ENCODE peak calls at places on chromosomes 16 and 17, in ten cellular contexts. E is endothelial cell of umbilical vein; M is H9; I is tibial nerve; U is GM23248; A is kidney; X is Peyer's patch; W is effector memory CD4-positive, alpha-beta T cell; N is substantia nigra; Y is CD4-positive, alpha-beta memory T cell. L is an unnamed sample.

GRCh38 chr17:62797959-62798358 is 10.2 kb downstream of the MARCHF10 start:
- DNase-seq in W (no peak), X (no peak), N (no peak), A (no peak), I (no peak), U (peak; percentile 34), M (no peak), E (no peak), Y (no peak), L (no peak)

GRCh38 chr16:8675183-8676159 is 1.1 kb downstream of the ABAT start:
- DNase-seq in A (no peak), E (no peak), M (no peak), W (peak; percentile 52), X (no peak), Y (peak; percentile 41), I (no peak), N (no peak), U (peak; percentile 14), L (no peak)

GRCh38 chr17:80105762-80106161 is 4.4 kb downstream of the GAA start:
- DNase-seq in W (no peak), I (no peak), U (no peak), A (peak; percentile 74), M (no peak), E (no peak), Y (no peak), X (no peak), N (peak; percentile 13), L (no peak)

GRCh38 chr17:71033336-71033735 is 864.0 kb downstream of the KCNJ2 start:
- DNase-seq in A (no peak), Y (no peak), E (no peak), X (no peak), M (peak; percentile 62), I (no peak), U (no peak), N (no peak), W (no peak), L (peak; percentile 83)

GRCh38 chr17:81429813-81430510 is 34.7 kb downstream of the BAHCC1 start:
- DNase-seq in U (peak; percentile 41), I (no peak), Y (no peak), W (no peak), M (no peak), X (no peak), E (no peak), A (no peak), N (peak; percentile 75), L (no peak)

GRCh38 chr16:88610080-88610479 is 28.3 kb upstream of the IL17C start:
- DNase-seq in W (no peak), I (no peak), A (no peak), U (no peak), N (no peak), M (peak; percentile 55), Y (no peak), E (no peak), X (no peak), L (peak; percentile 74)

GRCh38 chr16:88288303-88288702 is 94.5 kb upstream of the ZNF469 start:
- DNase-seq in E (no peak), X (no peak), A (no peak), W (no peak), N (no peak), Y (no peak), I (no peak), U (no peak), M (no peak), L (no peak)

GRCh38 chr17:44071198-44071520 is 624 bp downstream of the G6PC3 start:
- DNase-seq in U (no peak), A (no peak), Y (no peak), X (no peak), E (no peak), W (no peak), N (no peak), I (peak; percentile 34), M (no peak), L (no peak)

GRCh38 chr16:12423151-12423550 is 380.5 kb downstream of the CPPED1 start:
- DNase-seq in N (no peak), W (no peak), X (no peak), I (no peak), U (no peak), A (no peak), Y (no peak), E (no peak), M (no peak), L (no peak)

GRCh38 chr17:15947331-15947730 is 2.4 kb downstream of the ADORA2B start:
- DNase-seq in Y (no peak), M (no peak), A (peak; percentile 45), U (peak; percentile 81), X (no peak), I (no peak), N (no peak), W (no peak), E (peak; percentile 11), L (no peak)

GRCh38 chr16:57915267-57915666 is 55.7 kb downstream of the CNGB1 start:
- DNase-seq in X (no peak), N (no peak), M (no peak), W (no peak), A (no peak), Y (no peak), I (no peak), E (no peak), U (no peak), L (no peak)

GRCh38 chr17:17180741-17181525 is 25.2 kb downstream of the PLD6 start:
- DNase-seq in U (no peak), A (no peak), Y (no peak), X (no peak), E (no peak), I (no peak), W (no peak), M (no peak), N (no peak), L (no peak)

DNA sequence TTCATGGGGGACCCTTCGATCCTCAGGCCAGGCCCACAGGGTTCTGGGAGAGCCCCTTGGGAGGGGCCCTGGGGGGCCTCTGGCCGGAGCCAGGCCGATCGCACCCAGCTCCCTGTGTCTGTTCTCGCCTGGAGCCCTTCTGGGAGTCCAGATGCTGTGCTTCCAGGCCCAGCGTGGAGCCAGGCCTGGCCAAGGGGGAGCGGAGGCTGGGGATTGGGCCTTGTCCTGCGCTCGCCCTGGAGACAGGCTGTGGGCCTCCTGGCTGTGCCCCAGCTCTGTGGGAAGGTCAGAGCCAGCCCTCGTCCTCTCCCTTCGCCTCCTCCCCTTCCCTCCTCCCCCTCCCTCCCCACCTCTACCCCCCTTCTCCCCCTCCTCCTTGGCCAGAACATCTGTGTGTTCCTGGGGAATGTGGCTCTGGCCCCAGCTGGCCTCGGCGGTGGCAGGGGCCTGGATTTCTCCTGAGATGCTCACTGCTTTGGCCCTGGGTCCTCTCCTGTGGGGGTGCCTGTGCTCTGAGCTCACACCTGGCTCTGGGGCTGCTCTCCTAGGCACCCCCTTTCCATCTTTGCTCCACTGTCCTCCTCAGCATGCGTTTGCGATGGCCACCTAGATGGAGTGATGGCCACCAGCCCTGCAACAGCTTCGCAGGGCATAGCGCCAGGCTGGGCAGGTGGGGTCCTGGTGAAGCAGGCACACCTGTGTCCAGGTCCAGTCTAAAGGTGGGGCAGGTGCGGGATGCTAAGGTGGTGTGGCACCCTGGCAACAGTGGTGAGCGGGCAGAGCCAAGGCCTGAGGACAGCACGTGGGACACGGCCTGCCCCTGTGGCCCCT is 90.6 kb upstream of the CIBAR2 start:
- DNase-seq in A (peak; percentile 93), U (peak; percentile 88), Y (no peak), E (no peak), M (peak; percentile 78), X (peak; percentile 77), W (no peak), I (peak; percentile 30), N (peak; percentile 43), L (peak; percentile 83)
- H3K27ac ChIP-seq in A (peak overlapping the region; percentile 22), U (peak overlapping the region; percentile 91), Y (no peak overlapping the region), E (no peak overlapping the region), M (no peak overlapping the region), X (peak overlapping the region; percentile 73), W (no peak overlapping the region), I (peak overlapping the region; percentile 77), N (no peak overlapping the region), L (peak overlapping the region; percentile 29)

DNA sequence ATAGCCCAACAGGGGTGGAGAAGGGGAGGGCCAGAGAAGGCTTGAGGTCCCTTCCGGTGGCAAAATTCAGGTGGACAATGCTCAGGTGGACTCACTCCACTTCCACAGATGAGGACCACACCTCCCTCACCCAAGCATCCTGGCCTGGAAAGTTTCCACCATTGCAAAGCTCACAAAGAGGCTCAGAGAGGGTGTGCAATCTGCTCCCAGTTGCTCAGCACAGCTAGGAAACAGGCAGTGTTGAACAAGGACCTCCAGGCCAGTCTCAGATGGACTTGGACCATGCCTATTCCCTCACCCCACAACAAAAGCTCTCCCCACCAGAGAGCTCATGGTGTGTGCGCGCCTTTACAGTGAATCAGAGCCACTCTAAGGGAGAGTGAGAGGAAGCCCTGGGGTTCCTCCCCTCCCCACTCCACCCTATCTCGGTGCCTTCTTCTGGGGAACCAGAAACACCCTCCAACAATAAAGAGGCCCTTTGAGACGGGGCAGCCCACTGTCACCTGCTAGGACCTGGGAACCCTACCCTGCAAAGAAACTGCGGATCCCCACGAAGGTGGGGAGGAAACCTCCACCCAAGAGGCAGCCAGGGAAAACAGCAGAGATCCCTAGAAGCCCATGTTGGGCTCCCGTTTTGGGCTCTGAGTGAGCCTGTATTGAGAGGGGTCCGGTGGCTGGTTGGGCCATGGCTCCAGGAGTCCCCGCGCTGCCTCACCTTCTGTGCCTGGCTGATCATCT is 1.6 kb downstream of the FAM83G start:
- DNase-seq in Y (no peak), E (no peak), X (no peak), M (no peak), N (no peak), I (no peak), A (no peak), U (peak; percentile 62), W (no peak), L (no peak)
- H3K27ac ChIP-seq in Y (no peak overlapping the region), E (no peak overlapping the region), X (peak overlapping the region; percentile 85), M (no peak overlapping the region), N (no peak overlapping the region), I (no peak overlapping the region), A (no peak overlapping the region), U (peak overlapping the region; percentile 74), W (no peak overlapping the region), L (no peak overlapping the region)

GRCh38 chr16:49089533-49089932 is 192.1 kb downstream of the CBLN1 start:
- DNase-seq in X (no peak), M (no peak), E (no peak), W (no peak), N (no peak), A (no peak), I (no peak), U (no peak), Y (no peak), L (no peak)
- H3K27ac ChIP-seq in X (no peak overlapping the region), M (no peak overlapping the region), E (no peak overlapping the region), W (no peak overlapping the region), N (no peak overlapping the region), A (no peak overlapping the region), I (no peak overlapping the region), U (no peak overlapping the region), Y (no peak overlapping the region), L (no peak overlapping the region)

DNA sequence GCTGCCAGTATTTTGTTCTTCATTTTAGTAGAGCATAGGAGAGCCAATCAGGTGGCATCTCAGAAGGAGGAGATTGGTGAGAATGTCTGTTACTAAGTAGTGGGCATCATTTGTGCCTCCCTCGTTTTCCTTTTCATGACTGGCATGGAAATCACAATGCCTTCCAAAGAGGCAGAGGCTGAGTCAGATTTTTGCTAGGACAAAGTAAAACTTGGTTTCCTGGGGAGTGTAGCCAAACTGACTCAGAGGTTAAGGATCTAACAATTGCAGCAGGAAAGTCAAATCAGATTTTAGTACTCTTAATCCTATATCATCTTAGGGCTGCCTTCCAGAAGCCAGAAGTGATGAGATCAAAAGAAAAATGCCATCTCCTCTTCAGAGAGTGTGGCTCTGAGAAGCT is 138.7 kb downstream of the ANKFN1 start:
- DNase-seq in Y (no peak), W (no peak), A (no peak), N (peak; percentile 2), E (peak; percentile 84), I (no peak), M (no peak), U (peak; percentile 93), X (no peak), L (no peak)
- H3K27ac ChIP-seq in Y (no peak overlapping the region), W (no peak overlapping the region), A (no peak overlapping the region), N (no peak overlapping the region), E (peak overlapping the region; percentile 69), I (no peak overlapping the region), M (no peak overlapping the region), U (peak overlapping the region; percentile 67), X (no peak overlapping the region), L (no peak overlapping the region)

GRCh38 chr16:75264999-75265910 is 13.8 kb upstream of the BCAR1 start:
- DNase-seq in I (no peak), W (no peak), X (peak; percentile 75), A (peak; percentile 85), N (no peak), M (no peak), U (peak; percentile 68), Y (no peak), E (no peak), L (no peak)
- H3K27ac ChIP-seq in I (peak overlapping the region; percentile 91), W (no peak overlapping the region), X (peak overlapping the region; percentile 92), A (peak overlapping the region; percentile 79), N (peak overlapping the region; percentile 81), M (no peak overlapping the region), U (peak overlapping the region; percentile 71), Y (no peak overlapping the region), E (peak overlapping the region; percentile 93), L (peak overlapping the region; percentile 65)

L was measured in mesendoderm.